ENCODE peak calls at places on chromosomes 7 and 10, in six cellular contexts. G, M, K, W, J and B are unnamed samples.

GRCh38 chr7:157508477-157508881 is 171.7 kb downstream of the DNAJB6 start:
- DNase-seq in G (peak; percentile 33), M (no peak), K (no peak), W (no peak), J (no peak), B (no peak)

GRCh38 chr10:14023612-14024348 is 306.9 kb downstream of the FRMD4A start:
- DNase-seq in G (no peak), M (no peak), K (no peak), W (no peak), J (no peak), B (no peak)

GRCh38 chr7:137590686-137591255 is 247.2 kb upstream of the PTN start:
- DNase-seq in G (no peak), M (no peak), K (no peak), W (no peak), J (no peak), B (no peak)

GRCh38 chr10:129972145-129972965 is 8.3 kb upstream of the EBF3 start:
- DNase-seq in G (no peak), M (no peak), K (no peak), W (no peak), J (no peak), B (no peak)

GRCh38 chr10:5697342-5697741 is 12.7 kb downstream of the TASOR2 start:
- DNase-seq in G (no peak), M (no peak), K (no peak), W (no peak), J (no peak), B (no peak)

GRCh38 chr10:27719052-27719451 is 26.6 kb downstream of the MKX start:
- DNase-seq in G (no peak), M (no peak), K (no peak), W (no peak), J (no peak), B (no peak)

GRCh38 chr10:132136689-132137088 is 50.1 kb upstream of the DPYSL4 start:
- DNase-seq in G (no peak), M (no peak), K (no peak), W (no peak), J (no peak), B (no peak)

GRCh38 chr7:156790264-156790663 is 102.7 kb downstream of the LMBR1 start:
- DNase-seq in G (no peak), M (no peak), K (no peak), W (no peak), J (no peak), B (no peak)